ENCODE peak calls at places on chromosomes 11 and 22, in four cellular contexts. F is fibroblast of lung, Y is pancreas, W is MM.1S. D is an unnamed sample.
A peak's percentile ranks its signal among the peaks of the same experiment; 100 is the strongest.

GRCh38 chr11:73538381-73538872 is 59.5 kb downstream of the FAM168A start:
- DNase-seq in W (peak; percentile 74), F (peak; percentile 27), Y (no peak), D (no peak)

GRCh38 chr22:36017661-36018091 is 10.9 kb downstream of the RBFOX2 start:
- DNase-seq in F (no peak), Y (no peak), W (no peak), D (no peak)

GRCh38 chr11:39209966-39210365 is 2249.5 kb downstream of the LRRC4C start:
- DNase-seq in F (no peak), W (no peak), Y (no peak), D (no peak)

GRCh38 chr11:69442807-69443137 is 38.7 kb upstream of the LINC01488 start:
- DNase-seq in F (peak; percentile 67), W (no peak), Y (peak; percentile 29), D (no peak)

GRCh38 chr11:18485905-18486528 is 30.4 kb downstream of the LDHAL6A start:
- DNase-seq in F (no peak), Y (no peak), W (no peak), D (no peak)

GRCh38 chr11:14446701-14447169 is 52.9 kb downstream of the COPB1 start:
- DNase-seq in W (no peak), Y (no peak), F (peak; percentile 67), D (no peak)

GRCh38 chr22:43882122-43882767 is 9.6 kb downstream of the PNPLA5 start:
- DNase-seq in F (no peak), W (no peak), Y (no peak), D (peak; percentile 46)

GRCh38 chr11:123264431-123264780 is 69.4 kb upstream of the CLMP start:
- DNase-seq in F (no peak), Y (no peak), W (peak; percentile 56), D (no peak)

GRCh38 chr11:61814958-61815789 is 1.6 kb downstream of the FADS1 start:
- DNase-seq in Y (peak; percentile 92), F (peak; percentile 95), W (peak; percentile 72), D (peak; percentile 99)
- H3K4me3 ChIP-seq in Y (peak overlapping the region; percentile 60), F (peak overlapping the region; percentile 80), W (peak overlapping the region; percentile 78), D (peak overlapping the region; percentile 70)

DNA sequence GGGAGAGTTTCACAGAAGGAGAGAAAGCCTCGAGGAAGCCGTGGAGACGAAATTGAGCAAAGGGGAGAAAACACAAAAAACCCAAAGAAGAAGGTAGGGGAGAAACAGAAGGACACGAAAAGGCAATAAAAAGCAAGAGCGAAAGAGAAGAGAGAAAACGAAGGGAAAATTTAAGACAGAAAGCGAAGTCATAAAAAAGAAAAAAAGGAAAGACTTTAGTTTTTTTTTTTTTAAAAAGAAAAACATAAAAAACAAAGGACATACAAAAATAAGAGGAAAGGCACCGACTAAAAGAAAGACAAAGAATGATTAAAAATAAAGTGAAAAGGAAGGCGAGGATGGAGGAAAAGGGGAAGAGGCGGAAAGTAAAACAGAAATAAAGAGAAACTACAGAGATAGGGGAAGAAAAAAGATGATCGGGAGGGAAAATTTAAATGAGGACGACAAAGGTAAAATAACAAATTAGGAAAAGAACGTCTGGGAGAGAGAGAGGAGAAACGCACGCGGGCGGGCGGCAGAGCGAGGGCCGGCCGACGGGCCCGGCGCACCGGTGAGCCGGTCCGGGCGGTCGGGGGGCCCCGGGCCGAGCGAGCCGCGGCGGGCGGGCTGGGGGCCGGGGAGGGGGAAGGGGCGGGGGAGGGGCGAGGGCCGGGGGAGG is 455 bp upstream of the TBX1 start:
- DNase-seq in F (no peak), Y (no peak), W (no peak), D (no peak)
- H3K4me3 ChIP-seq in F (no peak overlapping the region), Y (no peak overlapping the region), W (no peak overlapping the region), D (peak overlapping the region; percentile 21)

DNA sequence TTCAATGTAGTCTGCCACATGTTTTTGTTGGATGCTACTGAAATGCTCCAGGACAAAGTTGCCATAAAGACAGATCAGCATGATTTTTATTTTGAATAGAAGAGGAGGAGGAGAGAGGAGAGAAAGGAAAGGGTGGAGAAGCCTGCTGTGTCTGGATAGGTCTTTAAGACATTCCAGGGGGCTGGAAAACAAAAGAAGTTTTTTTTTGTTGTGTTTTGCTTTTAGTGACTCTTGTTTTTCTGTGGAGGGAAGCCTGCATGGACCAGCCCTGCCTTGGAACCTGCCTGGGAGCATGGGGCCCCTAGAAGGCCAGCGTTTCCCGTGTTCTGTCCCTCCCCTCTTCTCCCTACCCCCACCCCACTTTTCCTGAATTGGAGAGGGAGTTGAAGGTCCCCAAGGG is 2.3 kb downstream of the TSPAN18 start:
- DNase-seq in F (no peak), Y (no peak), W (no peak), D (no peak)
- H3K4me3 ChIP-seq in F (no peak overlapping the region), Y (no peak overlapping the region), W (no peak overlapping the region), D (no peak overlapping the region)

GRCh38 chr11:83641511-83641910 is 355.3 kb upstream of the CCDC90B start:
- DNase-seq in F (peak; percentile 9), Y (no peak), W (no peak), D (no peak)
- H3K4me3 ChIP-seq in F (no peak overlapping the region), Y (no peak overlapping the region), W (no peak overlapping the region), D (no peak overlapping the region)

GRCh38 chr11:85664561-85665481 is at the start of gene CREBZF:
- DNase-seq in W (peak; percentile 96), Y (peak; percentile 93), F (peak; percentile 91), D (peak; percentile 96)

GRCh38 chr11:85665756-85666155 is 827 bp upstream of the CREBZF start:
- DNase-seq in Y (no peak), W (no peak), F (peak; percentile 42), D (no peak)

GRCh38 chr11:85663781-85664560 is 958 bp downstream of the CREBZF start:
- DNase-seq in Y (peak; percentile 82), W (peak; percentile 81), F (peak; percentile 53), D (peak; percentile 92)

GRCh38 chr11:85663080-85663729 is 1.7 kb downstream of the CREBZF start:
- DNase-seq in F (peak; percentile 10), Y (no peak), W (peak; percentile 20), D (no peak)

DNA sequence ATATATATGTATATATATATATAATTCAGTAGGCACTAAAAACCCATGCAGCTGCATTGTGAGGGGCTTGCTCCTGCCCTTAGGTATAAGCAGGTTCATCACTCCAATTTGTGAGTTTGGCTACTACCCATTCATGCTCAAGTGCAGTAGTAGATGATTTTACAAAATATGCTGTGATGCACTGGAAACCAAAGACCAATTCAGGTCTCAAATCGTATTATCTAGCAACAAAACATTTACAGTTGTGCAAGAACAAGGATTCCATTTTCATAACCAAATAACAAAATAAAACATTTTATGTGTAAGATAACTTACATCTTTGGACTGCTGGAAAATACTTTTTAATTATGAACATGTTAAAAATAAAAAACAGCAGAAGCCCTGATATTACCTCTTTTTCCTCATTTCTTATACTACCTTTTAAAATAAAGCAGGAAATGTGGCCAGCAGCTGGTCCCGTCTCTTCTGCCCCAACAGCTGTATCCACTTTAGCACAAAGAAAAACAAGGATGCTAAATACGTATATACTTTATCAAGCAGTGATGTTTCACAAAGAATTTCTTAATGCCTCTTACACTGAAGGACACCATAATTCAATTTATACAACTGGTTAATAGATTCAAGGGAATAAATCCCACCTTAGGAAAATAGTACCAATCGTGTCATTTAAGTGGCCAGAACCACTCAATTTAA is 2.8 kb downstream of the CREBZF start:
- DNase-seq in F (no peak), W (no peak), Y (no peak), D (no peak)
- H3K4me3 ChIP-seq in F (peak overlapping the region; percentile 62), W (peak overlapping the region; percentile 97), Y (peak overlapping the region; percentile 79), D (peak overlapping the region; percentile 94)

DNA sequence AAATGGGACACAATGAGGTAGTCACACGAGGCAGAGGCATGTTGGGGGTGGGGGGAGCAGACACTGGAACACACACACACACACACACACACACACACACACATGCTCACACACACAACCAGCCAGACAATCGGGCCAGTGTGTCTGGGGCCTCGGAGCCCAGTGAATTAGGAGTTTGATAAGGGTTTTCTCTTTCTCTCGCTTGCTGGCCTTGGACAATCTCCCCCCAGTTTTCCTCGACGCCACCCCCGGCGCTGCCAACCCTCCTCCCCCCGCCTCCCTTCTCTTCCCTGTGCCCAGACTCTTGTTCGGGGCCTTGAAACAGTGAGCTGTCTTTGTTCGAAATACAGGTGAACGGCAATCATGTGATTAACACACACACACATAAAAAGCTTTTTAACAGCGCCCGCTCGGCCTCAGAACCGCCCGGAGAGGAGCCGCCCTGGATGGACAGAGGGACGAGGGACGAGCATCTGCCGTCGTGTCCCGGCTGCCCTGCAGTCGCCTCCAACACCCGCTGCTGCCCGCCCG is 1.5 kb upstream of the SOX10 start:
- DNase-seq in W (no peak), F (no peak), Y (peak; percentile 28), D (no peak)
- H3K4me3 ChIP-seq in W (no peak overlapping the region), F (no peak overlapping the region), Y (no peak overlapping the region), D (no peak overlapping the region)